ENCODE peak calls at places on chromosomes 2 and 18, in six cellular contexts. M is T-helper 9 cell; E is HFFc6; R is CD8-positive, alpha-beta memory T cell; G is kidney tubule cell; I is HCEC 1CT. Q is an unnamed sample.

GRCh38 chr18:68241881-68242280 is 473.0 kb downstream of the TMX3 start:
- DNase-seq in M (no peak), E (no peak), R (no peak), G (no peak), I (no peak), Q (no peak)

GRCh38 chr2:120794716-120795115 is 59.0 kb downstream of the GLI2 start:
- DNase-seq in M (no peak), E (peak), R (no peak), G (no peak), I (no peak), Q (no peak)

GRCh38 chr18:25853716-25854465 is 236.5 kb downstream of the SS18 start:
- DNase-seq in M (no peak), E (no peak), R (no peak), G (no peak), I (no peak), Q (no peak)

GRCh38 chr2:134144081-134144596 is 109.7 kb upstream of the MGAT5 start:
- DNase-seq in M (no peak), E (no peak), R (no peak), G (no peak), I (no peak), Q (no peak)

GRCh38 chr2:11945139-11946126 is 199.0 kb downstream of the LPIN1 start:
- DNase-seq in M (no peak), E (no peak), R (no peak), G (peak), I (peak), Q (peak)

GRCh38 chr2:197993830-197994229 is 189.4 kb downstream of the PLCL1 start:
- DNase-seq in M (no peak), E (peak), R (no peak), G (peak), I (no peak), Q (peak)

GRCh38 chr2:41878056-41878455 is 169.8 kb upstream of the PKDCC start:
- DNase-seq in M (no peak), E (no peak), R (no peak), G (no peak), I (no peak), Q (no peak)

GRCh38 chr2:216574046-216574445 is 59.2 kb upstream of the IGFBP2 start:
- DNase-seq in M (no peak), E (no peak), R (no peak), G (no peak), I (no peak), Q (peak)

GRCh38 chr2:12714391-12715221 is 2.1 kb upstream of the TRIB2 start:
- DNase-seq in M (no peak), E (no peak), R (no peak), G (peak), I (peak), Q (peak)

GRCh38 chr2:178177066-178177679 is 17.1 kb upstream of the OSBPL6 start:
- DNase-seq in M (no peak), E (peak), R (no peak), G (peak), I (peak), Q (peak)

GRCh38 chr18:44518666-44519065 is 162.0 kb upstream of the SETBP1 start:
- DNase-seq in M (no peak), E (no peak), R (no peak), G (no peak), I (no peak), Q (no peak)

GRCh38 chr2:183284606-183285005 is 160.4 kb downstream of the NUP35 start:
- DNase-seq in M (no peak), E (peak), R (no peak), G (peak), I (peak), Q (peak)

GRCh38 chr2:46073540-46074018 is 223.6 kb upstream of the EPAS1 start:
- DNase-seq in M (no peak), E (peak), R (no peak), G (peak), I (peak), Q (peak)